ENCODE peak calls at places on chromosomes 7 and 10, in five cellular contexts. W, I, Y, B and E are unnamed samples.

GRCh38 chr10:76282122-76283030 is 851.0 kb downstream of the LRMDA start:
- DNase-seq in W (no peak), I (no peak), Y (no peak), B (no peak), E (no peak)

GRCh38 chr10:4820804-4821401 is 5.1 kb upstream of the AKR1E2 start:
- DNase-seq in W (no peak), I (peak; percentile 51), Y (no peak), B (no peak), E (no peak)

GRCh38 chr10:15182541-15183207 is 14.2 kb upstream of the NMT2 start:
- DNase-seq in W (no peak), I (no peak), Y (peak; percentile 60), B (no peak), E (peak; percentile 38)

GRCh38 chr7:73622527-73622908 is 1.8 kb downstream of the MLXIPL start:
- DNase-seq in W (no peak), I (no peak), Y (no peak), B (no peak), E (no peak)

GRCh38 chr10:26626066-26626465 is 71.4 kb upstream of the PDSS1 start:
- DNase-seq in W (no peak), I (no peak), Y (no peak), B (no peak), E (no peak)

GRCh38 chr10:13462551-13462950 is 66.3 kb downstream of the BEND7 start:
- DNase-seq in W (peak; percentile 58), I (no peak), Y (peak; percentile 33), B (no peak), E (no peak)

GRCh38 chr7:155988421-155988820 is 176.2 kb upstream of the SHH start:
- DNase-seq in W (no peak), I (no peak), Y (no peak), B (no peak), E (no peak)

GRCh38 chr10:63256047-63256773 is 123.1 kb downstream of the NRBF2 start:
- DNase-seq in W (no peak), I (peak; percentile 5), Y (peak; percentile 42), B (no peak), E (peak; percentile 45)

GRCh38 chr7:44283381-44284211 is 41.8 kb downstream of the CAMK2B start:
- DNase-seq in W (no peak), I (no peak), Y (no peak), B (no peak), E (no peak)

GRCh38 chr10:80528901-80529300 is 8.8 kb upstream of the SH2D4B start:
- DNase-seq in W (no peak), I (no peak), Y (no peak), B (no peak), E (no peak)

GRCh38 chr10:16835223-16835622 is 18.0 kb upstream of the RSU1 start:
- DNase-seq in W (no peak), I (no peak), Y (no peak), B (no peak), E (no peak)